ENCODE peak calls at places on chromosomes 3 and 15, in nine cellular contexts. P is Peyer's patch; U is AG10803; W is CD8-positive, alpha-beta T cell; V is tibial artery; A is neural progenitor cell; Z is NB4; K is AG09309; O is left lung. N is an unnamed sample.

GRCh38 chr15:47711654-47712053 is 5.7 kb upstream of the SEMA6D start:
- DNase-seq in W (no peak), P (no peak), U (peak), K (no peak), O (no peak), V (no peak), A (peak), Z (peak), N (peak)

GRCh38 chr3:36991923-36992805 is 767 bp downstream of the EPM2AIP1 start:
- DNase-seq in U (peak), O (no peak), A (peak), W (no peak), P (peak), V (no peak), K (peak), Z (peak), N (no peak)

GRCh38 chr3:175940243-175940642 is 1081.1 kb downstream of the NAALADL2 start:
- DNase-seq in A (no peak), W (no peak), Z (no peak), K (no peak), U (peak), V (no peak), O (no peak), P (no peak), N (no peak)

GRCh38 chr3:20645340-20645739 is 459.3 kb upstream of the SGO1 start:
- DNase-seq in P (no peak), U (no peak), Z (no peak), O (no peak), K (no peak), V (no peak), W (no peak), A (no peak), N (no peak)

GRCh38 chr3:123156276-123156995 is 45.3 kb upstream of the SEC22A start:
- DNase-seq in O (no peak), Z (no peak), W (no peak), A (no peak), P (no peak), V (no peak), U (no peak), K (no peak), N (no peak)

GRCh38 chr15:96213045-96213444 is 117.5 kb upstream of the NR2F2 start:
- DNase-seq in U (no peak), V (no peak), P (no peak), K (no peak), W (no peak), A (no peak), Z (peak), O (no peak), N (no peak)

GRCh38 chr3:2024037-2024436 is 74.6 kb upstream of the CNTN4 start:
- DNase-seq in A (no peak), W (no peak), Z (no peak), O (no peak), P (no peak), K (no peak), V (no peak), U (no peak), N (peak)

GRCh38 chr15:74826911-74827310 is 484 bp downstream of the CPLX3 start:
- DNase-seq in P (no peak), W (no peak), A (peak), Z (no peak), U (no peak), O (no peak), K (no peak), V (no peak), N (no peak)

GRCh38 chr3:335250-335649 is 138.7 kb downstream of the CHL1 start:
- DNase-seq in U (no peak), V (no peak), P (no peak), O (no peak), A (peak), K (no peak), Z (no peak), W (no peak), N (no peak)

GRCh38 chr3:157650699-157651098 is 147.5 kb upstream of the VEPH1 start:
- DNase-seq in P (no peak), U (no peak), K (no peak), V (no peak), O (no peak), W (no peak), A (no peak), Z (no peak), N (no peak)

GRCh38 chr3:100004931-100005330 is 109.4 kb downstream of the FILIP1L start:
- DNase-seq in W (no peak), O (no peak), V (no peak), P (no peak), U (no peak), K (no peak), A (no peak), Z (no peak), N (no peak)

GRCh38 chr15:76223521-76223920 is 87.7 kb downstream of the ETFA start:
- DNase-seq in A (no peak), V (no peak), P (no peak), O (no peak), U (no peak), K (no peak), W (no peak), Z (no peak), N (no peak)

GRCh38 chr15:92869977-92870644 is 30.0 kb upstream of the CHD2 start:
- DNase-seq in Z (no peak), P (peak), U (peak), V (no peak), W (no peak), K (no peak), O (no peak), A (no peak), N (no peak)

GRCh38 chr3:157175678-157176077 is 15.7 kb upstream of the CCNL1 start:
- DNase-seq in A (peak), V (no peak), O (no peak), Z (peak), W (peak), U (no peak), P (peak), K (no peak), N (no peak)

GRCh38 chr3:13206799-13207577 is 133.8 kb upstream of the IQSEC1 start:
- DNase-seq in Z (no peak), O (no peak), W (no peak), P (no peak), U (no peak), K (no peak), V (no peak), A (no peak), N (no peak)

GRCh38 chr15:70802629-70803028 is 39.3 kb upstream of the UACA start:
- DNase-seq in V (no peak), K (no peak), P (no peak), A (no peak), Z (no peak), W (no peak), U (peak), O (no peak), N (no peak)

GRCh38 chr3:195839260-195840010 is 27.7 kb upstream of the MUC4 start:
- DNase-seq in A (peak), P (no peak), O (no peak), K (no peak), Z (no peak), U (no peak), V (no peak), W (no peak), N (no peak)

GRCh38 chr3:100756441-100756840 is 47.1 kb downstream of the TFG start:
- DNase-seq in W (no peak), Z (no peak), V (no peak), K (no peak), A (no peak), U (peak), P (no peak), O (no peak), N (no peak)

GRCh38 chr15:65287515-65287845 is 797 bp upstream of the PARP16 start:
- DNase-seq in U (no peak), V (no peak), W (no peak), O (no peak), Z (peak), P (no peak), A (no peak), K (no peak), N (no peak)
- H3K4me3 ChIP-seq in U (no peak), V (peak), W (no peak), O (peak), Z (no peak), P (peak), A (no peak), K (no peak), N (peak)

DNA sequence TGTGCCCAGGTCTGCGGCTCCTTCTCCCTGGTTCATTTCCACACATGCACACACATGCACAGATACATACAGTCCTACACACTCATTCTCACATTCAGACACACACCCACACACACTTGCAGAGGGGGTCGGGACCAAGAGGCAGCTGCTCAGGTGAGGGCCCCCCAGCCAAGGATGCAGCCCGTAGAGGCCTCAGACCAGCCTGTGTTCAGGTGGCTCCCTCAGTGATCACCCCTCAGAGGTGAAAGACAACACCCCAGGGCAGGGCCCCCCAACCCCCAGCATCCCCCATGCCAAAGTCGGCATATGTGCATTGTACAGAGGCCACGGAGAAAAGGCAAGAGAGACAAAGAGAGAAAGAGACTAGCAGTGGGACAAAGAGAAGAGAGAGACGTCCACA is 5.9 kb upstream of the CORO2B start:
- DNase-seq in K (no peak), A (no peak), Z (no peak), W (no peak), V (peak), O (peak), P (no peak), U (no peak), N (no peak)
- H3K4me3 ChIP-seq in K (no peak), A (no peak), Z (no peak), W (no peak), V (no peak), O (no peak), P (no peak), U (no peak), N (no peak)

DNA sequence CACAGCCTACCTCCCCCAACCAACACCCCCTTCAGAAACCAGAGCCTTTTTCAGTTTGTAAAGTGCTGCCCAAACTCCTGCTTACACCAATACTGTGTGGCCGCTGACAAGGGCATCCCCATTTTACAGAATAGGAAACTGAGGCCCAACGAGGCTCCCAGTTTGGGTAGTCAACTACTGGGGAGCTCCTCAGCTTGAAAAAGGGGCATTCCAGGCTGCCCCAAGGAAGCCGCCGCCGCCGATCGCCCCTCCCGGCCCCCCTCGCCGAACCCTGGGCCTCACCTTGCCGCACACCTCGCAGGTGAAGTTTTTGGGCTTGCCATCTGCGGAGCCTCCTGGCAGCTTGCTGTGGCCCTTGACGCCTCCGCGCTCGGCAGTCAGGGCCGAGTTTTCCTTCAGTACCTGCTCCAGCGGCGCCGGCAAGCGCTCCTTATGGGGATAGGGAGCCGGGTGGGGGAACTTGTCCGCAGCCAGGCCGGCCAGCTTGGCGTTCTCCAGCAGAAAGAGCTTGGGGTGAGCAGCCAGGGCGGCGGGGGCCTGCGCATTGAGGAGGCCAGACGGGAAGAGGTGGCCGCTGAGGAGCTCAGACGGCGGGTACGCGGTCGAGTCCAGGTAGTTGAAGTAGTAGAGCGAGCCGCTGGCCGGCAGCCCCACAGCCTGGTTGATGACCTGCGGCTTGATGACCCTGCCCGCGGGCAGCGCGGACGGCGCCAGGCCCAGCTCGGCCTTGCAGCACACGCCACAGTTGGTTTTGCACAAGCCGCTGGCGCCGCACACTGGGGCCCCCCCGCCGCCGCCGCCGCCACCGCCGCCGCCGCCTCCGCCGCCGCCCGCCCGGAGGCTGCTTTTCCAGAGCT is 1.4 kb downstream of the FEZF2 start:
- DNase-seq in A (peak), V (no peak), Z (no peak), W (no peak), O (no peak), K (no peak), P (no peak), U (no peak), N (no peak)
- H3K4me3 ChIP-seq in A (peak), V (peak), Z (no peak), W (no peak), O (no peak), K (no peak), P (no peak), U (no peak), N (no peak)

DNA sequence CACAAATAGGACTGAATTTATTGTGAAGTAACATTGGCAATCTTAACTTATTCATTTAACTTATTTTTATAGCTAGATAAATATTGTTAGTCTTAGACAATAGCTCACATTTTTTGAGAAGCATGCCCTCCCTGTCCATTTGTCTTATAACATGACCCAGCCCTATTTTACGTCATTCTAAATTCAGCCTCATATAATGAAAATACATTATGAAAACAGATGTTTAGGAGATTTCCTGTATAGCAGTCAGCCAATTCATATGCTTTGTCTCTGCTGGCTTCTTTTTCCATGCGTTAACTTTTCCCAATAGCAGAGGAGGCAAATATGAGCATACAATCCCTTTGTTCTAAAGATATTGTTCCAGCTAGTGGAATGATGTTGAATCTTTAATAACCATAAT is 29.3 kb downstream of the CD200 start:
- DNase-seq in Z (no peak), P (no peak), U (no peak), A (no peak), K (no peak), W (no peak), V (no peak), O (no peak), N (no peak)
- H3K4me3 ChIP-seq in Z (no peak), P (no peak), U (no peak), A (no peak), K (no peak), W (no peak), V (no peak), O (no peak), N (no peak)

GRCh38 chr3:10981031-10981430 is 11.5 kb upstream of the SLC6A1 start:
- DNase-seq in V (no peak), A (no peak), U (no peak), W (no peak), O (no peak), Z (no peak), K (no peak), P (no peak), N (no peak)
- H3K4me3 ChIP-seq in V (no peak), A (no peak), U (no peak), W (no peak), O (no peak), Z (no peak), K (no peak), P (no peak), N (no peak)

DNA sequence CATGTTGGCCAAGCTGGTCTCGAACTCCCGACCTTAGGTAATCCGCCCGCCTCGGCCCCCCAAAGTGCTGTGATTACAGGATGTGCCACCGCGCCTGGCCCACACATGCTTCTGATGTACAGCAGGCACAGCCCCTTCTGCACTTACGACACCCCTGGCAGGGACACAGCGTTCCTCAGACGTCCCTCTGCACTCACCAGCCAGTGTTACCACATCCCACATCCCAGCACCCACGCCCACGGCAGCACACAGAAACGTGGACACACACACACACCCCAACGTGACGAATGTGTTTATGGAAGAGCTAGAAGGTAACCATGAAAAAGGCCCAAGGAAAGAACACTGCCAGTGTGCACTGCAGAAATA is 576 bp upstream of the RPAP1 start:
- DNase-seq in U (peak), K (no peak), A (no peak), P (peak), W (peak), Z (peak), V (no peak), O (no peak), N (no peak)
- H3K4me3 ChIP-seq in U (peak), K (no peak), A (peak), P (peak), W (peak), Z (peak), V (peak), O (peak), N (peak)

GRCh38 chr3:192055946-192056345 is 595.0 kb downstream of the PYDC2 start:
- DNase-seq in P (no peak), U (no peak), A (no peak), K (no peak), V (no peak), W (no peak), O (no peak), Z (no peak), N (no peak)
- H3K4me3 ChIP-seq in P (no peak), U (no peak), A (no peak), K (no peak), V (no peak), W (no peak), O (no peak), Z (no peak), N (no peak)